ENCODE peak calls at places on chromosomes 12 and 14, in six cellular contexts. N is transverse colon, K is heart right ventricle, G is psoas muscle, W is fibroblast of lung, E is cardiac muscle cell. I is an unnamed sample. For H3K36me3 and H3K4me1, the result is how much of the 10 kb centered on the place peaks cover.

GRCh38 chr14:79576434-79576833 is 634.9 kb downstream of the DIO2 start:
- DNase-seq in K (no peak), G (no peak), W (peak), N (no peak), E (peak), I (no peak)

GRCh38 chr12:25581067-25581466 is 28.0 kb upstream of the LMNTD1 start:
- DNase-seq in G (no peak), K (no peak), N (no peak), W (no peak), E (no peak), I (no peak)

GRCh38 chr12:70550180-70550577 is 87.0 kb downstream of the PTPRB start:
- DNase-seq in W (no peak), E (no peak), K (no peak), G (no peak), N (no peak), I (no peak)

GRCh38 chr12:50055831-50056628 is 1.4 kb upstream of the ASIC1 start:
- DNase-seq in E (peak), W (peak), K (peak), G (no peak), N (peak), I (peak)

GRCh38 chr12:45582536-45582935 is 147.0 kb upstream of the ARID2 start:
- DNase-seq in W (no peak), G (no peak), E (no peak), K (no peak), N (no peak), I (no peak)

GRCh38 chr12:84976133-84976532 is 59.9 kb downstream of the TSPAN19 start:
- DNase-seq in E (no peak), N (no peak), W (no peak), K (no peak), G (peak), I (no peak)

GRCh38 chr12:19058235-19059021 is 71.1 kb upstream of the PLEKHA5 start:
- DNase-seq in E (peak), N (no peak), G (no peak), W (peak), K (no peak), I (no peak)

GRCh38 chr12:54375258-54375579 is 9.3 kb downstream of the ZNF385A start:
- DNase-seq in N (no peak), W (no peak), K (no peak), E (no peak), G (peak), I (no peak)

GRCh38 chr12:103600967-103601728 is 14.1 kb downstream of the STAB2 start:
- DNase-seq in W (no peak), G (no peak), K (no peak), E (no peak), N (no peak), I (no peak)

GRCh38 chr12:6635375-6635855 is 344 bp downstream of the LPAR5 start:
- DNase-seq in G (peak), N (no peak), K (no peak), W (no peak), E (no peak), I (no peak)

GRCh38 chr14:91387996-91388395 is 29.6 kb downstream of the CCDC88C start:
- DNase-seq in N (no peak), E (no peak), W (no peak), K (no peak), G (no peak), I (peak)

GRCh38 chr14:24032727-24033418 is 18.9 kb upstream of the CARMIL3 start:
- DNase-seq in N (no peak), K (no peak), E (peak), W (peak), G (peak), I (no peak)

GRCh38 chr12:30796891-30797371 is 42.2 kb upstream of the CAPRIN2 start:
- DNase-seq in E (peak), K (no peak), G (no peak), N (no peak), W (peak), I (no peak)

GRCh38 chr12:97299867-97300266 is 162.7 kb upstream of the RMST start:
- DNase-seq in E (no peak), W (no peak), N (no peak), K (no peak), G (no peak), I (no peak)

GRCh38 chr14:103547941-103548462 is 14.5 kb downstream of the BAG5 start:
- DNase-seq in G (no peak), E (no peak), K (no peak), W (no peak), N (no peak), I (peak)

GRCh38 chr14:86714575-86714974 is 1184.6 kb downstream of the FLRT2 start:
- DNase-seq in E (no peak), N (no peak), W (no peak), G (no peak), K (no peak), I (no peak)

GRCh38 chr14:52949711-52950409 is 990 bp downstream of the FERMT2 start:
- DNase-seq in N (no peak), K (peak), W (peak), E (peak), G (no peak), I (no peak)

GRCh38 chr14:52950410-52950897 is 396 bp downstream of the FERMT2 start:
- DNase-seq in N (peak), K (peak), G (peak), E (peak), W (peak), I (peak)

GRCh38 chr14:52949249-52949648 is 1.6 kb downstream of the FERMT2 start:
- DNase-seq in K (no peak), G (no peak), E (no peak), W (no peak), N (no peak), I (no peak)

GRCh38 chr14:52951730-52952481 is 1.1 kb upstream of the FERMT2 start:
- DNase-seq in E (peak), K (peak), W (peak), G (no peak), N (peak), I (no peak)

DNA sequence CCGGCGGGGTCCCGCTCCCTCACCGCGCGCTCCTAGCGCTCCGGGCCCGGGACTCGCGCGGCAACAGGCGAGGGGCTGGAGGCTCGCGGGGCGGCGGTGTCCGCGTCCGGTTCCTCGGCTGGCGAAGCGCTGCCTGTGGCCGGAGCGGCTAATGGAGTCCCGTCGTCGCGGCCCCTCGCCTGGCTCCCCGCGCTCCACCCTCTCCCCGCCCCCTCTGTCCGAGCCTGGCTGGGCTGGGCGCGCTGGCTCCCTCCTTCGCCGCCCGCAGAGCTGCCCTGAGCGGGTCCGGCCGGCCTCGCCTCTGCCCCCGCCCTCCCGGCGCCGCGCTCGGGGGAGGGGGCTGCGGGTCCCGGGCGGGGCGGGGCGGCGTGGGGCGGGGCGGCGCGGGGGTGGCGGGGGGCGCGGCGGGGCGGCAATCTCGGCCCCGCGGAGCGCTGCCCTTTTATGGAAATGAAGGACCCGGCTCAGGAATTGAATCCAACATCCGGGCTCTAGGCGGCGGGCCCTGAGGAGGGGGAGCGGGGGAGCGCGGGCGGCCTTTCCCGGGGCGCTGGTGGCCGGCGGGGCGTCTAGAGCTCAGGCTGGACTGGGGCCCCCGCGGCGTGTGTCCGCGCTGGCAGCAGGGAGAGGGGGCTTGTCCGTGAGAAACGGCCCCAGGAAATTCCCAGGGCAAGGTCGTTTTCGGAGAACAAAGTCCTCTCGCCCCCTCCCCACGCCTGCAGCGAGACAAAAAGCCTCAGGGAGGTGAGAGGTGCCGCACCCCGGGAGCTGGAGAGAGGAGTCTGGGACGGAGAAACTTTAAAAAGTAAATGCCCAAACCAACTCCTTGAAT is at the start of gene FERMT2:
- DNase-seq in N (peak), W (peak), K (peak), E (peak), G (peak), I (peak)
- TF ChIP-seq CTCF in N (no peak), W (no peak), K (no peak), E (no peak), G (no peak), I (no peak)

GRCh38 chr12:130288201-130288600 is 49.5 kb upstream of the PIWIL1 start:
- DNase-seq in W (no peak), G (no peak), N (no peak), K (no peak), E (no peak), I (no peak)
- H3K36me3 ChIP-seq in W (under half), G (under half), N (under half), K (under half), E (under half), I (under half)

DNA sequence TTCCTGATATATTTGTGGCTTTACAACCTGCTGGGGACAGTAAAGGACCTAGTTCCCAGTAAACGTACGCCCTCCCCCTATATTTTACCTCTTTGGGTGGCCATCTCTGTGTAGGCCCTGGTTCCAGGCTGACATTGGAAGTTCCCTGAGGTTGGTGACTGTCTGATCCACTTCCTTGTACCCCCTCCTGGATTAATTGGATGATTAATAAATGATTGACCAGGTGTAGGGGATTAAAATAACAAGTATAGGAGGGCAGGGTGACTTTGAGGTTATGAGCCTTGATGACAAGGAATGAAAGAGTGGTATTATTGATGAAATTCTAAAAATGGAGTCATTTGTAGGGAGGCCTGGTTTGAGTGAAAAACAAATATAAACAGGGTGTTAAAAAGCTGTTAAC is 9.6 kb downstream of the SUSD6 start:
- DNase-seq in G (no peak), W (no peak), K (no peak), N (no peak), E (no peak), I (no peak)
- H3K4me1 ChIP-seq in G (half or more), W (under half), K (half or more), N (under half), E (under half), I (half or more)

DNA sequence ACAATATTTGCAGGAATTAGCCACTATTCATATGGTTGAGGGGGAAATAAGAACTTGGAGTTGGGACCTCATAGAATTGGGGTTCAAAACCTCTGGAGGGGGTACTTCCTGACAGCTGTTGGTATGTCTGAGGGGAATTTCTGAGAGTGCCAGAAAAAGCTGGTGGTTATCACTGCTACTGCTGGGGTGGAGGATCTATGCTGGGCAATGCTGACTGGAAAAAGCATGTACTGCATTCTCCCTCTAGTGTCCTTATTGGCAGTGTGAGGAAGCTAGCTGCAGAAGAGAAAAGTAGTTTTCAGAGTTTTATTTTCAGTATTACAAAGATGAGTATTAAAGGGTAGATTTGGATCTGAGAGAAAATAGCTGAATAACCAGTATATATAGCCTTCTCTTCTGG is 88.8 kb downstream of the FUT8 start:
- DNase-seq in K (no peak), N (no peak), G (no peak), E (peak), W (no peak), I (no peak)
- TF ChIP-seq CTCF in K (peak), N (no peak), G (no peak), E (peak), W (no peak), I (no peak)

DNA sequence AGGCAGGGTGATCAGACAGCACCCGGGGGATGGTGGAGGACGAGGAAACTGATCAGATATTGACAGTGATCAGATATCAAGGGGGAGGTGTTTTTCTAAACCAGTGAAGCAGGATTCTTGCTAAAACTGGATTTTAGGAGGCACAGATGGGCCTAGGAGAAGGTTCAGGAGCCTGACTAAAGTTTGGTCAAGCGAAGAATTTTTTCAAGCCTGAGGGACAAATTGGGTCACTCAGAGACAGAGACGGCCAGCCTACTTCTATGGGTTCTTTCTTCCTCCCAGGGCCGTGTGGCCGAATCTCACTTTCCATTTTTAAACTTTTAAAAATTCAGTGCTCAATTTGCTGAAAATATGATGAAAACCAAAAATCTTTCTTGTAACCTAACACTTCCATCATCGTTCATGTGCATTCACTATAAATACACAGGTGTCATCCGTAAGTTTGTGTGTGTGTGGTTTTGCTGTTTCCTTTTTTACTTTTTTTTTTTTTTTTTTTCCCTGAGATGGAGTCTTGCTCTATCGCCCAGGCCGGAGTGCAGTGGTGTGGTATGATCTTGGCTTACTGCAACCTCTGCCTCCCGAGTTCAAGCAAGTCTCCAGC is 68.5 kb downstream of the RIN3 start:
- DNase-seq in N (no peak), W (no peak), E (no peak), K (no peak), G (no peak), I (no peak)
- H3K36me3 ChIP-seq in N (under half), W (under half), E (under half), K (under half), G (under half), I (under half)

DNA sequence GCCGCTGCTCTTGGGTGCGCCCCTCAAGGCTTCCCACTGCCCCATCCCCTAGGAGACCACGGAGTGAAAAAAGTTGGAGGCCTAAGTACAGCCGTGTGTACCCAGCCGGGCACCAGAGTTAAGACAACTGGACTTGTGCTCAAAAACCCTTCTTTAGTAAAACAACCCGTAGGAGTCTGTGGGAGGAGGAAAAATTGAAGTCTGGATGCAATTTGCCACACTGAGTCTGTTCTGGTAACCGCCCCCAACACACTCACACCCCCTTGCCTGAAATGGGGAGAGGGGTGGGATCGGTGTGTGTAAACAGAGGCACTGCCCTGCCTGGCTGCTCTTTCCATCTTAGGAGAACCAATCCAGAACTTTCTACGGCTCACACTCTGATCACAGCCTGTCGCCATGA is 41.7 kb downstream of the DPF3 start:
- DNase-seq in K (no peak), G (no peak), W (no peak), E (no peak), N (no peak), I (no peak)
- H3K4me1 ChIP-seq in K (half or more), G (under half), W (under half), E (under half), N (under half), I (under half)

GRCh38 chr12:21940972-21941521 is at the start of gene ABCC9:
- DNase-seq in G (peak), E (peak), K (peak), W (peak), N (peak), I (peak)

GRCh38 chr12:21939435-21939834 is 1.8 kb downstream of the ABCC9 start:
- DNase-seq in G (no peak), K (peak), E (no peak), W (no peak), N (no peak), I (no peak)

GRCh38 chr12:21940549-21940948 is 677 bp downstream of the ABCC9 start:
- DNase-seq in K (no peak), W (peak), G (no peak), E (no peak), N (no peak), I (no peak)

GRCh38 chr12:21942377-21942703 is 1.1 kb upstream of the ABCC9 start:
- DNase-seq in N (no peak), K (no peak), E (no peak), W (no peak), G (no peak), I (peak)

DNA sequence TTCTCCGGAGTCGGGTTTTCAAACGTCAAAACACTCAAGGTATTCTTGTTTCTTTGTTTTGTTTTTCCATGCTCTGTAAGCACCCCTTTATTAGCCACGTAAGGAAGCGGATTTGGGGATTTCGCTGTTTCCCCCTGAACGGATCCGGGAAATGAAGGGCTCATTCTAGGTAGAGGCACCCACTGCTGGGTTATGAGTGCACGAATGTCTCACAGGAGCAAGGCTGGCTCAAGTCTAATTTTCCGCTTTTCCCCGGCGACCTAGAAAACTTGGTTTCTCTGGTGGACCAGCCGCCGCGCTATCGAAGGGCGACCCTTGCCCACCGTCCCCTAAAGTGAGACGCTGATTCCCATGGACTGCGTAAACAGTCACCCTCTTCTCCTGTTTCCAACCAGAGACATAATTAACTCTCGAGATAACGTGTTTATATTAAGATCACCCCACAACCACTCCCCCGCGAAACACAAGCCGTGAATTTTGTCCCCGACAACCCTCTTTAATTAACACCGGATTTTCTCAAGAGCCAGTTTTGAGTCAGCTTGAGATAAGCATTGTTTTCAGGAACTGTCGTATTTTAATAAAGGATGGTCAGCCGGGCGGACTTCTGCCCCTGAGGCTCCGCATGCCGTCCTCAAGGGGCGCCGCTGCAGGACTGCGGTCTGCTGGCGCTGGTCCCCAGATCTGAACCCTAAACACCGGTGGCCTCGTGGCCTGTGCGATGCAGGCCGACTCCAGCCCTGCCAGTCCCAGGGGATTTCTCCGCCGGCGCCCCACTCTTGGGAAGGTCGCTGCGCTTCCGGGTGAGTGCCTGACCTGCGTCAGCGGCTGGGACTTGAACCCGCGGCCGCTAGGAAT is 523 bp upstream of the ABCC9 start:
- DNase-seq in N (peak), W (peak), G (peak), K (peak), E (peak), I (peak)
- TF ChIP-seq CTCF in N (peak), W (peak), G (peak), K (peak), E (peak), I (peak)

GRCh38 chr12:123748661-123749060 is 13.4 kb upstream of the DNAH10 start:
- DNase-seq in K (no peak), N (no peak), W (no peak), G (no peak), E (no peak), I (no peak)

GRCh38 chr12:123748171-123748570 is 13.9 kb upstream of the DNAH10 start:
- DNase-seq in E (no peak), G (no peak), K (no peak), N (no peak), W (no peak), I (no peak)

GRCh38 chr12:123744836-123745235 is 17.3 kb upstream of the DNAH10 start:
- DNase-seq in E (peak), W (no peak), N (no peak), G (no peak), K (no peak), I (no peak)

GRCh38 chr12:123749355-123749754 is 12.7 kb upstream of the DNAH10 start:
- DNase-seq in W (no peak), K (no peak), E (no peak), G (no peak), N (no peak), I (no peak)

GRCh38 chr12:123747309-123747708 is 14.8 kb upstream of the DNAH10 start:
- DNase-seq in W (no peak), K (no peak), G (no peak), N (no peak), E (no peak), I (no peak)
- H3K36me3 ChIP-seq in W (under half), K (under half), G (under half), N (under half), E (half or more), I (half or more)

I was measured in lower lobe of right lung.